ENCODE peak calls at places on chromosomes 6 and 20, in five cellular contexts. Q is heart left ventricle, K is breast epithelium, X is sigmoid colon, T is adrenal gland. M is an unnamed sample.

GRCh38 chr20:43844778-43845614 is 69.7 kb upstream of the TOX2 start:
- DNase-seq in Q (no peak), K (peak), X (peak), T (no peak), M (no peak)

GRCh38 chr20:49459684-49460083 is 22.8 kb downstream of the KCNB1 start:
- DNase-seq in Q (no peak), K (no peak), X (no peak), T (no peak), M (no peak)

GRCh38 chr6:41518118-41518517 is 28.1 kb upstream of the FOXP4 start:
- DNase-seq in Q (no peak), K (no peak), X (no peak), T (no peak), M (no peak)

GRCh38 chr20:50322703-50323131 is 132.1 kb downstream of the CEBPB start:
- DNase-seq in Q (no peak), K (peak), X (peak), T (no peak), M (no peak)

GRCh38 chr20:31496761-31497295 is 17.4 kb upstream of the HM13 start:
- DNase-seq in Q (peak), K (peak), X (peak), T (peak), M (no peak)

GRCh38 chr20:14055127-14055742 is 59.9 kb downstream of the MACROD2 start:
- DNase-seq in Q (no peak), K (no peak), X (no peak), T (peak), M (peak)

GRCh38 chr20:48107560-48107959 is 322.3 kb upstream of the SULF2 start:
- DNase-seq in Q (no peak), K (no peak), X (no peak), T (peak), M (no peak)

GRCh38 chr6:143037470-143037869 is 23.2 kb upstream of the AIG1 start:
- DNase-seq in Q (no peak), K (no peak), X (no peak), T (no peak), M (no peak)

GRCh38 chr6:7770111-7770510 is 44.2 kb downstream of the BMP6 start:
- DNase-seq in Q (no peak), K (no peak), X (no peak), T (no peak), M (no peak)

GRCh38 chr6:22112490-22112889 is 184.3 kb downstream of the PRL start:
- DNase-seq in Q (no peak), K (no peak), X (no peak), T (no peak), M (no peak)

GRCh38 chr6:111952821-111953535 is 79.7 kb upstream of the FYN start:
- DNase-seq in Q (no peak), K (no peak), X (no peak), T (no peak), M (no peak)

GRCh38 chr20:10075606-10076005 is 40.8 kb downstream of the ANKEF1 start:
- DNase-seq in Q (no peak), K (no peak), X (no peak), T (no peak), M (no peak)

GRCh38 chr20:40276291-40276690 is 412.7 kb downstream of the MAFB start:
- DNase-seq in Q (peak), K (no peak), X (no peak), T (no peak), M (no peak)

GRCh38 chr20:60215786-60216730 is 257.8 kb downstream of the CDH26 start:
- DNase-seq in Q (no peak), K (no peak), X (no peak), T (no peak), M (no peak)

DNA sequence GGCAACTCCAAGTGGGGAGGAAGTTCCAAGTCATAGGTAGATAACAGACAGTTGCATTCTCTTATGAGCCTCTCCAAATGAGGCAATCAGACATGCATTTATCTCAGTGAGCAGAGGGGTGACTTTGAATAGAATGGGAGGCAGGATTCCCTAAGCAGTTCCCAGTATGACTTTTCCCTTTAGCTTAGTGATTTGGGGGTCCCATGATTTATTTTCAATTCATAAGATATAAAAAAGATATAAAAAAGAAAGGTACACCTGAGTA is 823 bp upstream of the UFL1 start:
- DNase-seq in Q (no peak), K (no peak), X (no peak), T (no peak), M (peak)
- TF ChIP-seq POLR2A in Q (no peak), K (no peak), X (no peak), T (no peak), M (no peak)

DNA sequence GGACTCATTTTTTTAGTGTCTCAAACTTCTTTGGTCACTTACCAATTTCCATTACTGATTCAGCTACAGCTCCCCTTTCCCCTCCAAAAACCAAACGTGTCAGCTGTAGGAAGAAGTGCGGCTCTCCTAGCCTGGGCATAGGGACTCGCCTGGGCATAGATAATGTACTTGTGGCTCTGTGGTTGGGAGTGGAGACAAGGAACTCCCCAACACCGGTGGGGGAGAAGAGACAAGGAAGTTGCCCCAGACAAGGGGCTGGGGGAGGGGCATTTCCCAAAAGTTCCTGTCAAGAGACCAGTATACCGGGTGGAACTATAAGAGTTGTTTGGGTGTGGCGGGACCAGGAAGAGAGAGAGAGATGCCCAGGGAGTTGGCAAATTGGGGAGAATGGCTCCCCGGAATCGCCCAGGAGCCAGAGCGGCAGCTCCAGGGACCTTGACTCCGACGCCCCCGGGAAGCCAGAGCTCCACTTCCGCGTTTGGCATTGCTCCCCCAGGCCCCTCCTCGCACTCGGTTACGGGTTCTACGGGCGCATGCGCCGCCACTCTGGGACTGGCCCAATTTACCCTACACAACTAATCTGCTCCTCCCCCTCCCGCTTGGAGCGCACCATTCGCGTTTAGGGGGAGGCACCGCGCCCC is 871 bp upstream of the ZFAND3 start:
- DNase-seq in Q (peak), K (peak), X (peak), T (peak), M (peak)
- TF ChIP-seq POLR2A in Q (no peak), K (peak), X (peak), T (peak), M (peak)

GRCh38 chr6:140041571-140042332 is 667.3 kb upstream of the CITED2 start:
- DNase-seq in Q (no peak), K (no peak), X (no peak), T (no peak), M (no peak)
- TF ChIP-seq POLR2A in Q (no peak), K (no peak), X (no peak), T (no peak), M (no peak)

DNA sequence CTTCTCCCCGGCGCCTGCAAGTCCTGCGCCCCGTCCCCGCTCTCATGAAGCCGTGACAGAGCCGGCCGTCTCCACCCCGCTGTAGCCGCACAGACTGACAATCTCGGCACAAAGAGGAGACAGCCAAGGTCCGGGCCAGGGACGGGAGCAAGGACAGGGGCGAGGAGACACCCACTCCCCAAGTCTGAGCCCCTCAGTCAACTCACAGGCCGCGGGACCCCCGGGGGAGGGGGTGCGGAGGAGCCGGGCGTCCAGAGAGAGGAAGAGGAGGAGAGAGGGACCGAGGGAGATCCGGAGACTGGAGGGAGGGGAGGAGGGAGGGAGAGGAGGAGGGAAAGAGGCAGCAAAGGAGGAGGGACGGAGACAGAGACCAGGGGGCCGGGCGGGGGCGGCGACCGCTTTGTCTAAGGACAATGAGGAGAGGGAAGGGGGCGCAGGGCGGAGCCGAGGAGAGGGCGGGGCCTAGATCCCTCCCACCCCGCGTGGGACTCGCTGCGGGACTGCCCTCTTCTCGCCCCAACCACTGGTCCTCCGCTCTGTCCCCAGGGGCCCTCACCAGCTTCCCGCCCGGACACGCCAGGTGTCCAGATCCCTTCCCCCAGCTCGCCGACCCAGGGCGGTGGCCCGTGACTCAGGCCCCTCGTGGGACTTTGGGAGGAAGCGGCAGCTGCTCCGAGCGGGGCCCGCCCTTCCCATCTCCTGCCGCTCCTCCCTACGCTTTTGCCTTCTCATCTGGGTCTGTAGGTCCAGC is 638 bp upstream of the PPP1R18 start:
- DNase-seq in Q (peak), K (peak), X (peak), T (peak), M (peak)
- TF ChIP-seq POLR2A in Q (no peak), K (no peak), X (peak), T (peak), M (peak)

GRCh38 chr20:7257719-7258466 is 490.4 kb downstream of the BMP2 start:
- DNase-seq in Q (peak), K (no peak), X (no peak), T (no peak), M (no peak)
- TF ChIP-seq POLR2A in Q (no peak), K (no peak), X (no peak), T (no peak), M (no peak)

GRCh38 chr6:39280247-39280731 is 33.9 kb downstream of the KCNK17 start:
- DNase-seq in Q (peak), K (no peak), X (no peak), T (peak), M (no peak)
- TF ChIP-seq POLR2A in Q (no peak), K (no peak), X (no peak), T (no peak), M (no peak)

GRCh38 chr20:59001449-59002171 is 5.4 kb downstream of the CTSZ start:
- DNase-seq in Q (peak), K (no peak), X (no peak), T (no peak), M (no peak)
- TF ChIP-seq POLR2A in Q (no peak), K (no peak), X (peak), T (no peak), M (no peak)

DNA sequence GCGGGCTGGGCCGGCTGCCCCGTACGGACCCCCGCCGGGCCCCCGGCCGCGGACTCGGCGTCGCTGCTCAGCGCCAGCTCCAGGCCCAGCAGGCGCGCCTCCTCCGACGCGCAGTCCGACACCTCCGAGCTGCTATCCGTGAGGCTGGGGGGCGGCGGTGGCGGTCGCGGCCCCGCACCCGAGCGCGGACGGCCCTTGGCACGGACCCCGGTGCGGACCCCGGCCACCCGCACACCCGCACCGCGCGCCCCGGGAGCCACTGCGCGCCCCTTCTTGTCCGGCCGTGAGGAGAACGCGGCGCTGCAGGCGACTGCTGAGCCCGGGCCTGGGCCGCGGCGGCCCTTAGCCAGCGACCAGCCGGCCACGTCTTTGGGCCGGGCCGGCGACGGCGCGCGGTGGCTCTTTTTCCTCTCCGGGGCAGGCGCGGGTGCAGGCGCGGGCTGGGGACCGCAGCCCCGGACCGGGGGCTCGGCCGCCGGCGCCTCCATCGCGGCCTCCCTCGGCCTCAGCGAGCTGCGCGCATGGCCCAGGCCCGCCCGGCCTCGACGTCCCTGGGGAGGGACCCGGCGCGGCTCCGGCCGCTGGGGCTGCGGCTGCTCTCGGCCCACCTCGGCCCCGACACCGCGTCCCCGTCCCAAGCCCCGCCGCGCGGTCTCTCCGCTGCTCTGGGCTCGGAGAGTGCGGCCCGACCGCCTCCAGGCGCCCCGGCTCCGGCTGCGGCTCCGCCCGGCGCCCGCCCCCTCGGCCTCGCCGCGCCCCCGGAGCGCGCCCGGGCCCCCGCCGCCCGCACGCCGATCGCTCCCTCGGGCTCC is 12.9 kb upstream of the TLDC2 start:
- DNase-seq in Q (no peak), K (no peak), X (no peak), T (peak), M (peak)
- TF ChIP-seq POLR2A in Q (no peak), K (no peak), X (no peak), T (peak), M (no peak)